ENCODE peak calls at places on chromosomes 7 and 10, in ten cellular contexts. N is germinal center; I is activated naive CD4-positive, alpha-beta T cell treated with anti-CD3 and anti-CD28 coated beads for 36 hours; M is M059J; F is lower leg skin; E is T-helper 17 cell; C is smooth muscle cell of the brain vasculature; H is RPMI7951; S is LoVo; L is CD14-positive monocyte. O is an unnamed sample.

GRCh38 chr10:26567349-26567721 is 129.2 kb downstream of the APBB1IP start:
- DNase-seq in C (no peak), L (no peak), I (no peak), E (no peak), H (no peak), S (no peak), M (no peak), F (no peak), N (no peak), O (no peak)

GRCh38 chr7:1961776-1962276 is 270.9 kb downstream of the MAD1L1 start:
- DNase-seq in E (no peak), L (no peak), C (no peak), N (no peak), M (peak), H (peak), F (no peak), S (peak), I (peak), O (peak)

GRCh38 chr7:130365093-130365492 is 15.2 kb upstream of the CPA1 start:
- DNase-seq in L (no peak), F (no peak), N (no peak), E (no peak), I (no peak), M (no peak), C (no peak), H (peak), S (no peak), O (no peak)

GRCh38 chr7:121395494-121395960 is 581 bp downstream of the FAM3C start:
- DNase-seq in E (peak), N (peak), C (no peak), M (peak), S (peak), I (peak), H (peak), L (no peak), F (peak), O (peak)

GRCh38 chr7:159195926-159196325 is 51.3 kb upstream of the VIPR2 start:
- DNase-seq in I (peak), E (no peak), H (no peak), F (peak), N (no peak), S (no peak), L (no peak), C (no peak), M (peak), O (no peak)

GRCh38 chr7:30795161-30795943 is 24.1 kb downstream of the MINDY4 start:
- DNase-seq in C (no peak), H (peak), F (no peak), M (peak), E (no peak), I (no peak), S (peak), L (no peak), N (no peak), O (no peak)

GRCh38 chr10:110893559-110894179 is 21.9 kb downstream of the PDCD4 start:
- DNase-seq in H (peak), L (no peak), C (no peak), E (no peak), S (peak), F (no peak), M (peak), N (peak), I (no peak), O (no peak)

GRCh38 chr10:85061401-85061800 is 733.0 kb downstream of the CCSER2 start:
- DNase-seq in S (no peak), F (no peak), I (no peak), H (no peak), L (no peak), E (no peak), C (no peak), M (no peak), N (no peak), O (no peak)

O was measured in effector CD8-positive, alpha-beta T cell.